ENCODE peak calls at places on chromosomes 2 and 18, in four cellular contexts. Z is sigmoid colon, G is endodermal cell, F is stomach. O is an unnamed sample.

GRCh38 chr2:144201126-144201525 is 318.8 kb downstream of the ZEB2 start:
- DNase-seq in F (no peak), Z (no peak), G (no peak), O (no peak)

GRCh38 chr2:109065335-109065734 is 63.7 kb upstream of the SH3RF3 start:
- DNase-seq in F (peak; percentile 69), G (no peak), Z (no peak), O (no peak)

GRCh38 chr18:24181806-24182205 is 42.9 kb downstream of the CABYR start:
- DNase-seq in Z (no peak), G (no peak), F (no peak), O (no peak)

GRCh38 chr2:163367825-163368582 is 367.8 kb downstream of the FIGN start:
- DNase-seq in F (no peak), G (no peak), Z (no peak), O (no peak)

GRCh38 chr2:14385043-14385442 is 247.5 kb upstream of the LRATD1 start:
- DNase-seq in F (no peak), Z (no peak), G (no peak), O (no peak)

GRCh38 chr2:240358821-240359342 is 76.6 kb upstream of the GPC1 start:
- DNase-seq in F (no peak), G (no peak), Z (peak; percentile 56), O (peak; percentile 4)

GRCh38 chr2:37080231-37080630 is 3.9 kb downstream of the HEATR5B start:
- DNase-seq in F (no peak), G (no peak), Z (no peak), O (no peak)

GRCh38 chr2:181686566-181687185 is 6.4 kb upstream of the NEUROD1 start:
- DNase-seq in Z (no peak), G (no peak), F (no peak), O (no peak)

GRCh38 chr2:73020657-73021370 is 50.7 kb downstream of the SFXN5 start:
- DNase-seq in Z (no peak), G (no peak), F (peak; percentile 50), O (no peak)

GRCh38 chr18:48826806-48827205 is 124.0 kb downstream of the SMAD7 start:
- DNase-seq in G (peak; percentile 26), F (peak; percentile 15), Z (peak; percentile 39), O (no peak)

GRCh38 chr2:217934321-217935131 is 68.3 kb downstream of the TNS1 start:
- DNase-seq in Z (peak; percentile 93), F (no peak), G (no peak), O (no peak)

GRCh38 chr2:241312082-241312481 is 3.4 kb downstream of the HDLBP start:
- DNase-seq in Z (no peak), G (no peak), F (no peak), O (no peak)

GRCh38 chr2:17470855-17471641 is 47.2 kb downstream of the RAD51AP2 start:
- DNase-seq in Z (no peak), G (peak; percentile 65), F (no peak), O (no peak)

GRCh38 chr2:150767924-150768801 is 280.7 kb upstream of the RND3 start:
- DNase-seq in G (no peak), Z (no peak), F (no peak), O (no peak)

GRCh38 chr2:214830794-214831346 is 21.4 kb upstream of the BARD1 start:
- DNase-seq in G (peak; percentile 63), F (no peak), Z (no peak), O (no peak)

DNA sequence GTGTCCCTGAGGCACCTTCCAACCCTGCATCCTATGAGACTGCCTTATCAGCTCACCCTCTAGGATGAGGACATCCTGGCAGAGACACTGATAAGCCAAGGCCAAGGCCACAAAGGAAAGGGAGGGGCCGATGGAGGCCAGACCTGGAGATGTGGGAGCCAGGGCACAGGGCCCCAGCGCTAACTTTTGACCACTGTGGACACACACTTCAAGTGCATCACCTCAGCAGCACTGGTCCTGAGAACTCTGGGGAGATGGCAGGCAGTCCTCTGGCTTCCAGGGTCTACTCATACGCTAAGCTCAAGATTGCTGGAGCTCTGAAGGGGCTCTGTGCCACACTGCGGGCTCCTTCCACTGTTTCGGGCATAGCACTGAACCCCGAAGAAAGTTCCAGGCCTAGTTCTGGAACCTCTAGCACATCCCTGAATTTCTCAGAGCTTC is 100.2 kb upstream of the ID2 start:
- DNase-seq in Z (no peak), G (no peak), F (peak; percentile 11), O (peak; percentile 10)
- H3K4me1 ChIP-seq in Z (peaks cover 15% of the 10 kb centered on the region), G (peaks cover 12% of the 10 kb centered on the region), F (peaks cover 33% of the 10 kb centered on the region), O (peaks cover 10% of the 10 kb centered on the region)

DNA sequence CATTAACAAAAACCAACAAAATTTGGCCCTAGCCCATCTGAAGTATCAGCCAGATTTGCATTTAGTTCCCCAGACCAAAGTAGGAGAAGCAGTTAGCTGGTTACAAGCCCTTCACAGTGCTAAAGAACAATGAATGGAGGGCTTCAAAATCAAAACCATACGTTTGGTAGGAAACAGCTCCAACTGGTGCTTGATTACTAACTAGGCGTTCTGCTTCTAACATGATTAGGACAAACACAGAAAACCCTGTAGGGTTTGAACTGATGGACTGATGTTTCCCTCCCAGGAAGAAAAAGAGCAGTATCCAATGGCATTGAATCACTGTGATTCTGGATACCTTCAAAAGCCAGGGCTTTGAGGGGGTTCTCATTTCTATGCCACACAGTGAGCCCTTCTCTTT is 20.5 kb upstream of the STAT4 start:
- DNase-seq in F (no peak), Z (no peak), G (no peak), O (no peak)
- H3K4me1 ChIP-seq in F (peaks cover 10% of the 10 kb centered on the region), Z (peaks cover 10% of the 10 kb centered on the region), G (peaks cover 23% of the 10 kb centered on the region), O (peaks cover 11% of the 10 kb centered on the region)

DNA sequence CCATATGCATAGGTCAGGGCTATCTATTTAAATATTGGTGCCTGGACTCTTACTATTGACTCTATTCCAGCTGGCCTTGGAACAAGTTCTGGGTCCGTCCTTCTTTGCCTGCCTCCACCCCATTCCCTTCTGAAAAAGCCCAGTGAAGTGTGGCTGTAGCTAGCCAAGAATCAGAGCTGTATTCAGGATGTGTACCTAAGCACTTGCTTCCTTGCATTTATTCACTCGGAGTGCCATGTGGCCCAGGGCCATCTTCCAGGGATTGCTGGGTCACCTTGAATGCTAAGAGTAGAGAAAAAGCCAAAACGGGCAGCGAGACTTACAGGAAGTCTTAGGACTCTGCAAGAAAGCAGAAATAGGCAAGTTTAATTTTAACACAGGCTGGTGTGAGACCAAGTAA is 4.0 kb downstream of the ITGA6 start:
- DNase-seq in Z (no peak), G (no peak), F (peak; percentile 90), O (peak; percentile 72)
- H3K4me1 ChIP-seq in Z (peaks cover 7% of the 10 kb centered on the region), G (peaks cover 27% of the 10 kb centered on the region), F (peaks cover 86% of the 10 kb centered on the region), O (peaks cover 61% of the 10 kb centered on the region)

GRCh38 chr2:200218645-200219044 is 87.8 kb upstream of the SPATS2L start:
- DNase-seq in F (no peak), Z (no peak), G (no peak), O (no peak)

GRCh38 chr2:200216310-200216709 is 90.2 kb upstream of the SPATS2L start:
- DNase-seq in G (no peak), Z (no peak), F (no peak), O (no peak)

GRCh38 chr2:200219400-200220113 is 86.9 kb upstream of the SPATS2L start:
- DNase-seq in Z (no peak), G (no peak), F (no peak), O (peak; percentile 46)

GRCh38 chr2:200221055-200221692 is 85.3 kb upstream of the SPATS2L start:
- DNase-seq in Z (no peak), G (no peak), F (no peak), O (peak; percentile 21)

GRCh38 chr2:200217320-200217719 is 89.2 kb upstream of the SPATS2L start:
- DNase-seq in Z (no peak), G (no peak), F (no peak), O (no peak)
- H3K4me1 ChIP-seq in Z (no peaks in the 10 kb centered on the region), G (peaks cover 18% of the 10 kb centered on the region), F (peaks cover 19% of the 10 kb centered on the region), O (peaks cover 21% of the 10 kb centered on the region)

GRCh38 chr2:156470975-156471583 is 34.9 kb downstream of the GPD2 start:
- DNase-seq in F (no peak), Z (no peak), G (no peak), O (no peak)

GRCh38 chr2:156465573-156465972 is 29.4 kb downstream of the GPD2 start:
- DNase-seq in F (no peak), Z (no peak), G (peak; percentile 48), O (no peak)

GRCh38 chr2:156464106-156464505 is 27.9 kb downstream of the GPD2 start:
- DNase-seq in G (no peak), Z (no peak), F (no peak), O (no peak)

GRCh38 chr2:156471772-156472171 is 35.6 kb downstream of the GPD2 start:
- DNase-seq in F (no peak), Z (no peak), G (no peak), O (no peak)

DNA sequence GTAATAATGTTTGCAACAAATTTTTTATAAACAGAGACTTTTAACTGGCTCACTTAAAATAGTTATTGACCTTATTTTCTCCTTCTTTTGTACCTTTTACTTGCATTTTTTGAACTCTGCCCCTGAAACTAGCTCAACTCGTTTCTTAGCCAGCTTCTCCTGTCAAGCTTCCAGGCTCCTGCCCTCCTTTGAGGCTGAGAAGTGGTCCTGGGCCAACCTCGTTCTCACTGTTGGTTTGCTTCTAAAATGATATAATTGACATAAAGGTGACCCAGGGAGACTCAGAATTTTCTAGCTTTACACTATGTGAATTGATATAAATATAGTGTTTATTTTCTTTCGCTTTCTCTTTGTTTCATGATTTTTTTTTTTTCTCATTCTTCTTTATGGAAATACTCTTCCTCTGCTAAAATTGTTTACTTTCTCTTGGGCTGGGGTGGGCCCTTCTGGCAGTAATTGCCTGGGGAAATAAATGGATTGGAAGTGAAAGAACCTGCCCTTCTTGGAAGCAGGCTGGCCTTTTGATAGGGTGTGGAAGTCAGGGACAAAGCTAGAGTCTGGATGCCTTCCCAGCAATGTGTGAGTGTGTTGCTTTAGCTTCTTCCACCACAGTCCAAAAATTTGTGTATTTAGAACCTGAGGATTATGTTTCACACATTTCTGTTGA is 30.7 kb downstream of the GPD2 start:
- DNase-seq in G (no peak), F (peak; percentile 61), Z (no peak), O (no peak)
- H3K4me1 ChIP-seq in G (peaks cover 8% of the 10 kb centered on the region), F (peaks cover 73% of the 10 kb centered on the region), Z (peaks cover 28% of the 10 kb centered on the region), O (peaks cover 31% of the 10 kb centered on the region)

DNA sequence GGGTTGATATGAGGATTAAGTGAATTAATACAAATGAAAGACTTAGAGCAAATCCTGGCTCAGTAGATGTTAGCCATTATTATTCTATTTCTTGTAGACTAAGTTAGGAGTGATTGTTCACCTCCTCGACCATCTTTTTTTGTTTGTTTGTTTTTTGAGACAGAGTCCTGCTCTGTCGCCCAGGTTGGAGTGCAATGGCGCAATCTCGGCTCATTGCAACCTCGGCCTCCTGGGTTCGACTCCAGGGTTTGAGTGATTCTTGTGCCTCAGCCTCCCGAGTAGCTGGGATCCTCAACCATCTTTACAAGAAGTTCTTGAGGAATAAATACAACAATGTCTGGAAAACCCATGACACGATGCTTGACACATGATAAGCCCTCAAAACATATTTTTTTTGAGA is 12.7 kb downstream of the TRIM54 start:
- DNase-seq in G (no peak), F (no peak), Z (no peak), O (no peak)
- H3K4me1 ChIP-seq in G (peaks cover 7% of the 10 kb centered on the region), F (peaks cover 21% of the 10 kb centered on the region), Z (no peaks in the 10 kb centered on the region), O (peaks cover 12% of the 10 kb centered on the region)